ENCODE peak calls at places on chromosomes 5 and 9, in seven cellular contexts. W is IMR-90, S is mesendoderm, N is neuronal stem cell, F is mesenchymal stem cell, V is H1, G is trophoblast cell. Y is an unnamed sample.
A peak's percentile ranks its signal among the peaks of the same experiment; 100 is the strongest.

GRCh38 chr9:69019808-69020207 is 5.9 kb upstream of the PRKACG start:
- DNase-seq in W (no peak), S (no peak), N (no peak), F (no peak), V (no peak), G (no peak), Y (no peak)

GRCh38 chr5:80592105-80592504 is 22.0 kb upstream of the ANKRD34B start:
- DNase-seq in W (no peak), S (peak; percentile 55), N (no peak), F (no peak), V (no peak), G (no peak), Y (no peak)

GRCh38 chr5:9742848-9743247 is 112.7 kb upstream of the TAS2R1 start:
- DNase-seq in W (no peak), S (no peak), N (no peak), F (no peak), V (no peak), G (no peak), Y (no peak)

GRCh38 chr9:121989010-121989409 is 104.1 kb downstream of the TTLL11 start:
- DNase-seq in W (peak; percentile 39), S (peak; percentile 85), N (peak; percentile 23), F (no peak), V (peak; percentile 33), G (no peak), Y (peak; percentile 80)

GRCh38 chr5:35803221-35803651 is 53.5 kb upstream of the IL7R start:
- DNase-seq in W (peak; percentile 79), S (peak; percentile 92), N (peak; percentile 46), F (peak; percentile 73), V (no peak), G (no peak), Y (peak; percentile 80)

GRCh38 chr5:57082441-57083067 is 91.3 kb upstream of the GPBP1 start:
- DNase-seq in W (peak; percentile 10), S (peak; percentile 51), N (no peak), F (peak; percentile 59), V (no peak), G (no peak), Y (no peak)

GRCh38 chr5:141524604-141525597 is 36.0 kb downstream of the PCDHGC5 start:
- DNase-seq in W (peak; percentile 97), S (peak; percentile 99), N (peak; percentile 98), F (peak; percentile 98), V (peak; percentile 95), G (peak; percentile 92), Y (peak; percentile 98)

GRCh38 chr5:65811004-65811403 is 89.0 kb downstream of the NLN start:
- DNase-seq in W (peak; percentile 87), S (no peak), N (no peak), F (no peak), V (no peak), G (no peak), Y (no peak)

GRCh38 chr5:144191998-144192397 is 21.3 kb downstream of the KCTD16 start:
- DNase-seq in W (peak; percentile 87), S (peak; percentile 82), N (no peak), F (peak; percentile 84), V (no peak), G (no peak), Y (no peak)

GRCh38 chr5:160978944-160979343 is 126.9 kb upstream of the ATP10B start:
- DNase-seq in W (no peak), S (no peak), N (no peak), F (no peak), V (no peak), G (no peak), Y (no peak)

GRCh38 chr9:93666279-93666784 is 89.9 kb downstream of the PHF2 start:
- DNase-seq in W (no peak), S (no peak), N (no peak), F (no peak), V (no peak), G (no peak), Y (no peak)

GRCh38 chr9:89274838-89275237 is 36.2 kb upstream of the CKS2 start:
- DNase-seq in W (peak; percentile 99), S (no peak), N (no peak), F (peak; percentile 99), V (no peak), G (no peak), Y (no peak)

GRCh38 chr5:57488308-57488955 is 5.8 kb upstream of the ACTBL2 start:
- DNase-seq in W (peak; percentile 86), S (peak; percentile 16), N (no peak), F (peak; percentile 83), V (no peak), G (no peak), Y (no peak)

GRCh38 chr5:161410640-161411039 is 135.9 kb downstream of the GABRB2 start:
- DNase-seq in W (no peak), S (no peak), N (no peak), F (no peak), V (no peak), G (no peak), Y (no peak)

GRCh38 chr9:5536684-5537083 is 26.4 kb downstream of the PDCD1LG2 start:
- DNase-seq in W (no peak), S (no peak), N (no peak), F (no peak), V (no peak), G (no peak), Y (no peak)

GRCh38 chr5:55343107-55343506 is 35.3 kb downstream of the MTREX start:
- DNase-seq in W (no peak), S (no peak), N (no peak), F (no peak), V (no peak), G (no peak), Y (no peak)

GRCh38 chr9:131739192-131739961 is 499 bp downstream of the RAPGEF1 start:
- DNase-seq in W (no peak), S (peak; percentile 51), N (peak; percentile 14), F (no peak), V (no peak), G (no peak), Y (no peak)

GRCh38 chr5:102863764-102864560 is 108.9 kb downstream of the PAM start:
- DNase-seq in W (peak; percentile 10), S (peak; percentile 9), N (no peak), F (peak; percentile 17), V (no peak), G (no peak), Y (no peak)

GRCh38 chr5:13985736-13986418 is 41.4 kb upstream of the DNAH5 start:
- DNase-seq in W (peak; percentile 92), S (peak; percentile 43), N (no peak), F (peak; percentile 92), V (no peak), G (no peak), Y (no peak)

GRCh38 chr9:120755827-120756434 is 37.3 kb downstream of the FBXW2 start:
- DNase-seq in W (peak; percentile 34), S (peak; percentile 57), N (peak; percentile 71), F (peak; percentile 60), V (peak; percentile 13), G (peak; percentile 47), Y (peak; percentile 50)

GRCh38 chr5:125232779-125233230 is 486.4 kb upstream of the ZNF608 start:
- DNase-seq in W (peak; percentile 86), S (no peak), N (no peak), F (no peak), V (no peak), G (no peak), Y (no peak)

DNA sequence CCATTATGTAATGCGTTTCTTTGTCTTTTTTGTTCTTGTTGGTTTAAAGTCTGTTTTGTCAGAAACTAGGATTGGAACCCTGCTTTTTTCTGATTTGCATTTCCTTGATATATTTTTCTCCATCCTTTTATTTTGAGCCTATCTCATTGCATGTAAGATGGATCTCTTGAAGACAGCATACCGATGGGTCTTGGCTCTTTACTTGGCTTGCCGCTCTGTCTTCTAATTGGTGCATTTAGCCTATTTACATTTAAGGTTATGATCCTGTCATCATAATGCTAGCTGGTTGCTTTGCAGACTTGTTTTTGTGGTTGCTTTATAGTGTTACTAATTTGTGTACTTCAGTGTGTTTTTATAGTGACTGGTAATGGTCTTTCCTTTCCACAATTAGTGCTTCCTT is 13.3 kb upstream of the CDKN2B start:
- DNase-seq in W (no peak), S (no peak), N (no peak), F (no peak), V (no peak), G (no peak), Y (no peak)
- H4K8ac ChIP-seq in W (no peak overlapping the region), S (no peak overlapping the region), N (no peak overlapping the region), F (no peak overlapping the region), V (no peak overlapping the region), G (no peak overlapping the region), Y (no peak overlapping the region)

GRCh38 chr5:131252824-131253171 is 11.1 kb upstream of the CDC42SE2 start:
- DNase-seq in W (no peak), S (no peak), N (no peak), F (no peak), V (no peak), G (peak; percentile 80), Y (no peak)

GRCh38 chr5:131258733-131259132 is 5.1 kb upstream of the CDC42SE2 start:
- DNase-seq in W (no peak), S (no peak), N (no peak), F (no peak), V (no peak), G (no peak), Y (no peak)

GRCh38 chr5:131254741-131255140 is 9.1 kb upstream of the CDC42SE2 start:
- DNase-seq in W (no peak), S (no peak), N (no peak), F (no peak), V (no peak), G (no peak), Y (no peak)

GRCh38 chr5:131259326-131259725 is 4.5 kb upstream of the CDC42SE2 start:
- DNase-seq in W (peak; percentile 25), S (no peak), N (no peak), F (no peak), V (no peak), G (no peak), Y (no peak)

GRCh38 chr5:131256507-131256823 is 7.4 kb upstream of the CDC42SE2 start:
- DNase-seq in W (no peak), S (no peak), N (no peak), F (no peak), V (no peak), G (no peak), Y (no peak)
- H3K18ac ChIP-seq in W (peak overlapping the region; percentile 70), S (no peak overlapping the region), N (no peak overlapping the region), F (no peak overlapping the region), V (no peak overlapping the region), G (no peak overlapping the region), Y (no peak overlapping the region)

DNA sequence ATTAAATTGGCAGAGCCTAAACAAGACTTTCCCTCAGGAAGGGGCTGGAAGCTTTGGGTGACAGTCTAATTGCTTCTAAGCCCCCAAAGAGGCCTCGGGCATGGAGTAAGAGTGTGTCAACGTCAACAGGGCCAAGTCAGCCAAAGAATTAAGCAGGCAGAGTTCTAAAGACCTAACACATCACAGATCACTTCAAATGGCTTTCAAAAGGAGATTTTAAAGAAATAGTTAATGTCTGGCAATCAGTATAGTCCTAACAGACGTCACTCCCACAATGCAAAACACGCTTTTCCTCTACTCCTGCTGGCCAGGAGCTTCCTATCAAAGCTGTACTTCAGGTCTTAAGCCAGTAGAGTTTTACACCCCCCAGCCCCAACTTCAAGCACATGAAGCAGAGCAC is 234.5 kb downstream of the EFNA5 start:
- DNase-seq in W (no peak), S (no peak), N (no peak), F (no peak), V (no peak), G (no peak), Y (no peak)
- H4K8ac ChIP-seq in W (no peak overlapping the region), S (no peak overlapping the region), N (no peak overlapping the region), F (no peak overlapping the region), V (no peak overlapping the region), G (no peak overlapping the region), Y (no peak overlapping the region)

DNA sequence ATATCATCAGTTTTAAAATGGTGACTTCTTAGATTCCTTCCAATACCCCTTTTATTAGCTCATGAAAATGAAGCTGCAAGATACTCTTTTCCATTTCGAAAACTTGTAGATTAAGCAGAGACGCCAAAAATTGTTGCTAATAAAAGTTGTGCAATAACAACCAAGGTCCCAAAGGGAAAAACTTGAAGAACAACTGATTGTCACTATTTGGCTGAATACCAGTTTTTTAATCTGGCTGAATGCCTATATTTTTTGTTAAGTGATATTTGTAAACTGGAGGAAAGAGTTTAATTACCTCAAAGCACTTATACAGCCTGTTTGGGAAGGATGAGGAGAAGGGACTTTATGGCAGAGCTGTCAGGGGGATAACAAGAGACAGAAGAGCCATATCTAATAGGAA is 14.6 kb downstream of the C5orf58 start:
- DNase-seq in W (no peak), S (no peak), N (no peak), F (no peak), V (no peak), G (no peak), Y (no peak)
- H3K18ac ChIP-seq in W (no peak overlapping the region), S (no peak overlapping the region), N (no peak overlapping the region), F (no peak overlapping the region), V (no peak overlapping the region), G (no peak overlapping the region), Y (no peak overlapping the region)

Y was measured in H9.